ENCODE peak calls at places on chromosomes 7 and 10, in four cellular contexts. T is K562, S is GM12878, C is HepG2. D is an unnamed sample.

GRCh38 chr7:6031567-6031966 is 391 bp downstream of the ANKRD61 start:
- DNase-seq in S (no peak), T (no peak), C (no peak), D (no peak)

GRCh38 chr10:67772894-67773511 is 65.0 kb downstream of the DNAJC12 start:
- DNase-seq in C (no peak), T (no peak), S (peak), D (no peak)

GRCh38 chr7:91660734-91661355 is 219.7 kb downstream of the MTERF1 start:
- DNase-seq in T (no peak), S (peak), C (no peak), D (no peak)

GRCh38 chr10:98446121-98446655 is 547 bp downstream of the HPS1 start:
- DNase-seq in S (no peak), T (peak), C (no peak), D (peak)

GRCh38 chr10:71391701-71392100 is 5.0 kb upstream of the CDH23 start:
- DNase-seq in C (no peak), S (no peak), T (no peak), D (no peak)

GRCh38 chr10:86334515-86335085 is 32.0 kb downstream of the GRID1 start:
- DNase-seq in S (no peak), T (peak), C (no peak), D (no peak)

GRCh38 chr7:44465490-44465889 is 25.0 kb downstream of the NUDCD3 start:
- DNase-seq in S (no peak), T (no peak), C (no peak), D (no peak)

GRCh38 chr7:124489925-124490324 is 275.7 kb downstream of the GPR37 start:
- DNase-seq in S (no peak), C (peak), T (no peak), D (no peak)

GRCh38 chr7:83413831-83414230 is 235.1 kb downstream of the SEMA3E start:
- DNase-seq in S (no peak), T (peak), C (no peak), D (no peak)

GRCh38 chr7:11757153-11757552 is 74.8 kb downstream of the THSD7A start:
- DNase-seq in T (no peak), C (no peak), S (no peak), D (no peak)

GRCh38 chr7:107902381-107902780 is 11.4 kb downstream of the DLD start:
- DNase-seq in T (no peak), S (no peak), C (no peak), D (no peak)

GRCh38 chr10:21364196-21365114 is 161.0 kb downstream of the SKIDA1 start:
- DNase-seq in T (no peak), S (no peak), C (peak), D (no peak)

GRCh38 chr7:1697499-1698125 is 27.5 kb downstream of the ELFN1 start:
- DNase-seq in C (no peak), S (no peak), T (no peak), D (no peak)

GRCh38 chr10:42960491-42961155 is 116.2 kb upstream of the RET start:
- DNase-seq in S (no peak), C (no peak), T (no peak), D (no peak)

GRCh38 chr10:94274142-94274787 is 88.5 kb downstream of the NOC3L start:
- DNase-seq in C (no peak), S (no peak), T (no peak), D (no peak)

GRCh38 chr10:26642896-26643653 is 54.4 kb upstream of the PDSS1 start:
- DNase-seq in S (no peak), C (no peak), T (peak), D (no peak)

DNA sequence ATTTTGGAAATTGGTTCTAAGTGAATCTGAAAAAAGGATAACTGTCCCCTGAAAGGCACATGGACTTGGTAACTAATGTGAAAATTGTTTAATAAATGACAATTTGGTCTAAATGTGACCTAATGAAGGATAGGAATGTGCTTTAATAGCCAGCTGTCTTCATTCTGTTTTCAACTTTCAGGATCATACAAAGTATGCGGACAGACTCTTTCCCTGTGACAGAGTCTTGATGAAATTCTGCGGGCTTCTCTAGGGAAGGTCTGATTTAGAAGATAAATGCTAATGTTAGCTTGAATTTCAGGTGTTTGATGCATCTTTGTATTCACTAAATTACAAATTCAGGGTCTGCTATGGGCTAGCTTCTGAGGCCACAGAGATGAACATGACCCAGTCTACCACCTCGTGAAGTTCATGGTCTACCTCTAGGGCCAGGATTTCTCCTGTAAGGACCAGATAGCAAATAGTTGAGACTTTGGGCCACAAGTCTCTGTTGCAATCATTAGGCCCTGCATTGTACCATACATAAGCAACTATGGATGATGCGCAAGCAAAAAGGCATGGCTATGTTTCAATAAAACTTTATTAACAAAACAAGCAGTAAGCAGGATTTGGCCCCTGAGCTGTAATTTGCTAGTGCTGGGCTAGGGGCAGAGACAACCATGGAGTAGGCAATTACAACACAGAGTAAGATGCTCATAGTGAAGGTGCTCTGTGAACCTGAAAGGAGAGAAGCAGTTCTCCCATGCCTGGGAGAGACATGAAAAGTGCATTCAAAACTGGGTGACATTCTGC is 368.6 kb downstream of the INHBA start:
- DNase-seq in S (no peak), C (no peak), T (no peak), D (no peak)
- TF ChIP-seq SP1 in S (no peak), C (no peak), T (no peak), D (no peak)

GRCh38 chr10:56116684-56117083 is 244.4 kb downstream of the ZWINT start:
- DNase-seq in S (no peak), T (no peak), C (peak), D (no peak)
- TF ChIP-seq BHLHE40 in S (no peak), T (no peak), C (no peak), D (no peak)

GRCh38 chr7:23873306-23873705 is 163.3 kb downstream of the STK31 start:
- DNase-seq in T (no peak), S (no peak), C (no peak), D (no peak)
- TF ChIP-seq SP1 in T (no peak), S (no peak), C (no peak), D (no peak)

DNA sequence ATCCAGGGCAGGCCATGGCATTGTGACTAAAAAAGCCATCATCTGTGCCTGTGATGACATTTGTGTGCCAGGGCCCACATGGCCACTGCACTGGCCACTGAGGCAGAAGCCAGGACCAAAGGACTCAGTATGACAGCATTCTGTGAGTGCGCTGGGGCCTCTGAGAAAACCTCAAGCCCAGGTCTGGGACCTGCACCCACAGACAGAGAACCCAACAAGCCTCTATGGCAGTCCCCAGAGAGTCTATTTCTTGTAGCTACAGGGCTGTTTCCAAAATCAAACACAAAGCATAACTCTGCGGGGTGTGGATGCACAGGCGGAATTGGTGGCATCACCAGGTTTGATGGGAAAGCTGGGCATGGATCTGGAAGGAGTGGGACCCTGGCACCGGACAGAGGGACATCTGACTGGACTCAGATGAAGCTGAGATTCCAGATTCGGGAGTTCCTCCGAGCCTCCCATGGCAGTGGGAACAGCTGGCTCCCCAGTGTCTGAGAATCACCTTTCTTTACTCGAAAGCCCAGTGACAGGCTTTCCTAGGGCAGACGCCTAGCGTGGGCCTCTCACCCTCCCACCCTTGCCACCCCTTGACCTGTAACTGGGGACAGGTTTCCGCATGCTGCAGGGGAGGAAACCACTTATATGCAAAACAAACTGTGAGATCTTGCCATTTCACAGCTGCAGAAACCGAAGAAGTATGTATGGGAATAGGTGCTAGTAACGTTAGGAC is 70.5 kb upstream of the RHEB start:
- DNase-seq in T (no peak), C (no peak), S (peak), D (no peak)
- TF ChIP-seq BHLHE40 in T (no peak), C (no peak), S (no peak), D (no peak)

GRCh38 chr10:12707461-12708185 is 293.9 kb downstream of the CCDC3 start:
- DNase-seq in T (peak), S (peak), C (peak), D (no peak)
- TF ChIP-seq SP1 in T (no peak), S (no peak), C (no peak), D (no peak)

GRCh38 chr10:60821661-60822060 is 43.4 kb downstream of the CDK1 start:
- DNase-seq in T (no peak), C (no peak), S (no peak), D (no peak)

GRCh38 chr10:60820093-60820769 is 42.0 kb downstream of the CDK1 start:
- DNase-seq in C (no peak), T (peak), S (peak), D (no peak)

GRCh38 chr10:60818134-60818770 is 40.0 kb downstream of the CDK1 start:
- DNase-seq in C (no peak), S (no peak), T (no peak), D (no peak)

GRCh38 chr10:60817135-60817805 is 39.0 kb downstream of the CDK1 start:
- DNase-seq in T (no peak), C (no peak), S (no peak), D (no peak)

DNA sequence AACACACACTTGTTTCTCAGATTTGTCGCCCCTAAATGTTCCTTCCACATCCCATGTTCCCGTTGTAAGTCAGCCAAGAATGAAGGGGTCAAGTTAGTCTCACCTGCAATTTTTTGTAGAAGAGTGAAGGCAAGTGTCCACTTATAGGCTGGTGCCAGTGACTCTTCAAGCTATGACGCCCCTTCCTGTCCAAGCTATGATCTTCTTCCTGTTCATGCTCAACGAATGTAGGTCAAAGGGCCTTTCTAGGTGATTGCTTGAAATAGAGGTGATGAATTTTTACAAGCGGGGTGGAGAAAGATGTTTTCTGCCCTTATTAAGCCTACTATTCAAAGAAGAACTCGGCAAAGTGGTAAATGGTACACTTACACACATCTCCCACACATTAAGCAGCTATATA is 41.0 kb downstream of the CDK1 start:
- DNase-seq in T (no peak), C (no peak), S (no peak), D (no peak)
- TF ChIP-seq BHLHE40 in T (no peak), C (no peak), S (no peak), D (no peak)

GRCh38 chr10:76119515-76119914 is 688.1 kb downstream of the LRMDA start:
- DNase-seq in T (no peak), S (no peak), C (no peak), D (no peak)
- TF ChIP-seq SP1 in T (no peak), S (no peak), C (no peak), D (no peak)

D was measured in HEK293T.